ENCODE peak calls at places on chromosomes 16 and 17, in eight cellular contexts. B is fibroblast of lung, E is PC-3, I is neural progenitor cell, K is mammary epithelial cell, L is K562, P is GM23338, C is HCT116. O is an unnamed sample. For H3K4me1, the result is how much of the 10 kb centered on the place peaks cover.

GRCh38 chr17:64984181-64984580 is 64.9 kb upstream of the LRRC37A3 start:
- DNase-seq in B (no peak), E (no peak), I (no peak), K (no peak), L (no peak), P (no peak), C (no peak), O (no peak)

GRCh38 chr16:54077412-54077821 is 209.2 kb downstream of the IRX3 start:
- DNase-seq in B (peak), E (peak), I (no peak), K (peak), L (no peak), P (no peak), C (no peak), O (no peak)

GRCh38 chr17:40916366-40916765 is 21.1 kb downstream of the KRT23 start:
- DNase-seq in B (no peak), E (no peak), I (no peak), K (peak), L (no peak), P (no peak), C (no peak), O (peak)

GRCh38 chr17:30717290-30718098 is 107.0 kb downstream of the CRLF3 start:
- DNase-seq in B (no peak), E (no peak), I (no peak), K (no peak), L (no peak), P (no peak), C (no peak), O (no peak)

GRCh38 chr17:8953152-8953885 is 12.2 kb downstream of the PIK3R5 start:
- DNase-seq in B (no peak), E (no peak), I (no peak), K (no peak), L (no peak), P (no peak), C (no peak), O (no peak)

GRCh38 chr16:1830213-1830612 is 3.2 kb downstream of the FAHD1 start:
- DNase-seq in B (peak), E (no peak), I (no peak), K (no peak), L (no peak), P (no peak), C (no peak), O (no peak)

GRCh38 chr16:66278111-66278531 is 88.4 kb upstream of the CDH5 start:
- DNase-seq in B (no peak), E (peak), I (no peak), K (peak), L (no peak), P (no peak), C (no peak), O (peak)

GRCh38 chr17:36527851-36528250 is 6.8 kb downstream of the MYO19 start:
- DNase-seq in B (no peak), E (no peak), I (no peak), K (no peak), L (no peak), P (no peak), C (no peak), O (no peak)

GRCh38 chr17:82528484-82529265 is 9.1 kb downstream of the FOXK2 start:
- DNase-seq in B (peak), E (peak), I (peak), K (peak), L (no peak), P (no peak), C (peak), O (peak)

GRCh38 chr17:17913695-17914332 is 58.4 kb downstream of the TOM1L2 start:
- DNase-seq in B (peak), E (peak), I (peak), K (peak), L (peak), P (no peak), C (peak), O (peak)

GRCh38 chr16:20611350-20611902 is 35.3 kb upstream of the ACSM2B start:
- DNase-seq in B (no peak), E (no peak), I (no peak), K (no peak), L (no peak), P (no peak), C (no peak), O (no peak)

GRCh38 chr17:74147436-74147835 is 56.0 kb upstream of the RPL38 start:
- DNase-seq in B (no peak), E (no peak), I (no peak), K (no peak), L (no peak), P (no peak), C (no peak), O (no peak)

GRCh38 chr17:63335818-63336217 is 110.3 kb downstream of the CYB561 start:
- DNase-seq in B (no peak), E (no peak), I (no peak), K (no peak), L (no peak), P (no peak), C (no peak), O (no peak)

GRCh38 chr16:25073849-25074248 is 37.7 kb upstream of the LCMT1 start:
- DNase-seq in B (no peak), E (no peak), I (no peak), K (no peak), L (no peak), P (no peak), C (no peak), O (no peak)

GRCh38 chr16:50335198-50335958 is 33.4 kb downstream of the BRD7 start:
- DNase-seq in B (peak), E (no peak), I (no peak), K (no peak), L (peak), P (no peak), C (no peak), O (no peak)

GRCh38 chr17:72687941-72688340 is 404.5 kb downstream of the SLC39A11 start:
- DNase-seq in B (no peak), E (no peak), I (no peak), K (peak), L (no peak), P (no peak), C (no peak), O (no peak)

GRCh38 chr16:4651842-4652241 is 27.2 kb downstream of the MGRN1 start:
- DNase-seq in B (no peak), E (no peak), I (no peak), K (no peak), L (no peak), P (no peak), C (no peak), O (no peak)

GRCh38 chr17:9213311-9213655 is 192.0 kb downstream of the NTN1 start:
- DNase-seq in B (no peak), E (no peak), I (no peak), K (no peak), L (no peak), P (no peak), C (no peak), O (no peak)

GRCh38 chr17:44045493-44045892 is 21.0 kb downstream of the LSM12 start:
- DNase-seq in B (no peak), E (no peak), I (no peak), K (no peak), L (no peak), P (no peak), C (no peak), O (no peak)

GRCh38 chr16:6317924-6318323 is 1014.7 kb upstream of the RBFOX1 start:
- DNase-seq in B (no peak), E (no peak), I (peak), K (no peak), L (no peak), P (peak), C (no peak), O (no peak)

GRCh38 chr17:79038545-79039135 is 14.7 kb downstream of the C1QTNF1 start:
- DNase-seq in B (peak), E (peak), I (no peak), K (peak), L (no peak), P (no peak), C (no peak), O (peak)

GRCh38 chr16:20385844-20386832 is 18.4 kb downstream of the PDILT start:
- DNase-seq in B (peak), E (peak), I (peak), K (peak), L (peak), P (peak), C (peak), O (no peak)

DNA sequence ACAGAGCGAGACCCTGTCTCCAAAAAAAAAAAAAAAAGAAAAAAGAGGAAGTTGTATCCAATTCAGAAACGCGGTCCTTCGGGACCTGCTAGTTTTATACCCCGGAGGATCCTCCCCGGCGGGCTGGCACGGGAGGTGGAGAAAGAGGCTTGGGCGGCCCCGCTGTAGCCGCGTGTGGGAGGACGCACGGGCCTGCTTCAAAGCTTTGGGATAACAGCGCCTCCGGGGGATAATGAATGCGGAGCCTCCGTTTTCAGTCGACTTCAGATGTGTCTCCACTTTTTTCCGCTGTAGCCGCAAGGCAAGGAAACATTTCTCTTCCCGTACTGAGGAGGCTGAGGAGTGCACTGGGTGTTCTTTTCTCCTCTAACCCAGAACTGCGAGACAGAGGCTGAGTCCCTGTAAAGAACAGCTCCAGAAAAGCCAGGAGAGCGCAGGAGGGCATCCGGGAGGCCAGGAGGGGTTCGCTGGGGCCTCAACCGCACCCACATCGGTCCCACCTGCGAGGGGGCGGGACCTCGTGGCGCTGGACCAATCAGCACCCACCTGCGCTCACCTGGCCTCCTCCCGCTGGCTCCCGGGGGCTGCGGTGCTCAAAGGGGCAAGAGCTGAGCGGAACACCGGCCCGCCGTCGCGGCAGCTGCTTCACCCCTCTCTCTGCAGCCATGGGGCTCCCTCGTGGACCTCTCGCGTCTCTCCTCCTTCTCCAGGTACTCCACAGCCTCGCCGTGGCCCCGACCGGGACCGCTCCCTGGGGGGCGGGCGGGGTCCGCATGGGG is at the start of gene CDH3:
- DNase-seq in B (no peak), E (peak), I (peak), K (peak), L (no peak), P (peak), C (peak), O (peak)
- TF ChIP-seq EZH2 in B (no peak), E (no peak), I (peak), K (no peak), L (no peak), P (no peak), C (no peak), O (no peak)

DNA sequence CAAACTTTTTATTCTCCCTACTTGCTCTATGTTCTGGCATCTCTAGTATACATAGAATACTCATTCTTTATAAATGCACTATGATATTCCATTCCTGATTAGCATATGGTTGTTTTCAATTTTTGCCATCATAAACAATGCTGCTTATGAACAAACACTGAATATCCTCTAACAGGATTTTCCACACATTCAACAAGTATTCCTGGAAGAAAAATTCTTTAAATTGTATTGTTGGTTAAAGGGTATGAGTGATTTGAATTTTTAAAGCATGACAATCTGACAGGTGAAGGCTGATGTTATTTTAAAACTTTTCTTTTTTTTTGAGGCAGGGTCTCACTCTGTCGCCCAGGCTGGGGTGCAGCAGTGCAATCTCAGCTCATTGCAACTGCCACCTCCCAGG is 11.5 kb downstream of the APPBP2 start:
- DNase-seq in B (no peak), E (no peak), I (no peak), K (no peak), L (no peak), P (no peak), C (no peak), O (no peak)
- H3K4me1 ChIP-seq in B (under half), E (under half), I (under half), K (under half), L (under half), P (under half), C (under half), O (under half)

DNA sequence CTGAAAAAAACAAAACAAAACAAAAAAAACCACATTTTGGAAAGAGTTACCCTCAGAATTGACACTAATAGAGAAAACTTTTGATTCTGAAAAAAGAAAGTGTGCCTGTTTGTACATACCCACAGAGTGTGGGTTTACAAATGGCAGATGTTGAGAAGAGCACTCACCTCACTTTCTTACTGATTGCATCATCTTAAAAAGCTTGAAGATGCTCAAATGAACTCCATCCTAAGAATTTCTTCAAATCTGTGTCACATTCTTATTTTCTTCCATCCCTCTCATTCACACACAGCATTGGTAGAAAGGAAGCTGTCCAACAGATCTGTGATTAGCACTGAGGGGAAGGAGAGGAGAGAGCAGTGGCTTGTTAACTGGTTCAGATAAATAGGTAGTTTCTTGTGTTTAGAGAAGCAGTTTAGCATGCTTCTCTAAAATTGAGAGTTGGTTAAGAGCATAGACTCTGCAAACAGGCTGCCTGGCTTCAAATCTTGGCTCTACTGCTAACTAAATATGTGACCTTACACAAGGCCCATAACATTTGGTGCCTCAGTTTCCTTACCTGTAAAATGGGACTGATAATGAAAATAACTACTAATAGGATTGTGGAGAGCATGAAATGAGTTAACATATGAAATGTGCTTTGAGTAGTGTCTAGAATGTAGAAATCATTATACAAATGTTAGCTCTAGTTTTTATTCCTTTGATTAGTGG is 6.9 kb downstream of the GNAO1 start:
- DNase-seq in B (no peak), E (no peak), I (no peak), K (no peak), L (no peak), P (no peak), C (no peak), O (no peak)
- H3K27ac ChIP-seq in B (no peak), E (no peak), I (no peak), K (no peak), L (no peak), P (peak), C (no peak), O (no peak)

GRCh38 chr17:68602267-68602644 is 1.1 kb upstream of the FAM20A start:
- DNase-seq in B (no peak), E (no peak), I (no peak), K (no peak), L (no peak), P (no peak), C (no peak), O (peak)

GRCh38 chr17:68601565-68602266 is 549 bp upstream of the FAM20A start:
- DNase-seq in B (no peak), E (no peak), I (no peak), K (no peak), L (no peak), P (no peak), C (no peak), O (no peak)

GRCh38 chr17:68599873-68600122 is 1.4 kb downstream of the FAM20A start:
- DNase-seq in B (no peak), E (no peak), I (no peak), K (no peak), L (no peak), P (no peak), C (no peak), O (no peak)

GRCh38 chr17:68600123-68600880 is 865 bp downstream of the FAM20A start:
- DNase-seq in B (no peak), E (no peak), I (peak), K (peak), L (no peak), P (peak), C (no peak), O (no peak)

GRCh38 chr17:68600881-68601564 is at the start of gene FAM20A:
- DNase-seq in B (no peak), E (no peak), I (peak), K (no peak), L (no peak), P (peak), C (no peak), O (no peak)
- TF ChIP-seq EZH2 in B (peak), E (no peak), I (no peak), K (no peak), L (no peak), P (no peak), C (no peak), O (peak)

GRCh38 chr16:56953006-56953405 is 8.7 kb upstream of the CETP start:
- DNase-seq in B (no peak), E (no peak), I (no peak), K (no peak), L (no peak), P (no peak), C (no peak), O (no peak)
- H3K4me1 ChIP-seq in B (under half), E (under half), I (under half), K (under half), L (under half), P (under half), C (under half), O (under half)

GRCh38 chr17:20926532-20926931 is 116.3 kb downstream of the USP22 start:
- DNase-seq in B (peak), E (peak), I (no peak), K (no peak), L (no peak), P (no peak), C (no peak), O (no peak)

GRCh38 chr17:20924306-20924705 is 118.5 kb downstream of the USP22 start:
- DNase-seq in B (no peak), E (no peak), I (no peak), K (no peak), L (no peak), P (no peak), C (no peak), O (no peak)

GRCh38 chr17:20925954-20926353 is 116.9 kb downstream of the USP22 start:
- DNase-seq in B (no peak), E (no peak), I (no peak), K (no peak), L (no peak), P (no peak), C (no peak), O (no peak)

GRCh38 chr17:20927586-20927985 is 115.2 kb downstream of the USP22 start:
- DNase-seq in B (no peak), E (no peak), I (no peak), K (no peak), L (no peak), P (no peak), C (no peak), O (no peak)

DNA sequence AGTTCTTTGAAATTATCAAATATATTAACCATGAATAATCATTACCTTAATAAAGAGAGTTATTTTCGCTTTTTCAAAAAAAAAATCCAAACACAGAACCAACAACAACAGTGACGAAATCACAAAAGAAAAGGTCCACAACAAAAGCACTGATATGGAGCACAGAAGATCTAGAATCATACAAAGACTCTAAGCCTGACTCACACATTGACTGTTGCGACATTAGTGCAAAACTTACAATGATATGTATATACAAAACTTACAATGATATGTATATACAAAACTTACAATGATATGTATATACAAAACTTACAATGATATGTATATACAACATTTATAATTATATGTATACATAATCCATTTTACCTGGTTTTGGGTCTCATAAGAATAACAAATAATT is 117.7 kb downstream of the USP22 start:
- DNase-seq in B (peak), E (peak), I (no peak), K (peak), L (no peak), P (no peak), C (no peak), O (no peak)
- H3K27ac ChIP-seq in B (no peak), E (no peak), I (no peak), K (no peak), L (no peak), P (no peak), C (no peak), O (no peak)

DNA sequence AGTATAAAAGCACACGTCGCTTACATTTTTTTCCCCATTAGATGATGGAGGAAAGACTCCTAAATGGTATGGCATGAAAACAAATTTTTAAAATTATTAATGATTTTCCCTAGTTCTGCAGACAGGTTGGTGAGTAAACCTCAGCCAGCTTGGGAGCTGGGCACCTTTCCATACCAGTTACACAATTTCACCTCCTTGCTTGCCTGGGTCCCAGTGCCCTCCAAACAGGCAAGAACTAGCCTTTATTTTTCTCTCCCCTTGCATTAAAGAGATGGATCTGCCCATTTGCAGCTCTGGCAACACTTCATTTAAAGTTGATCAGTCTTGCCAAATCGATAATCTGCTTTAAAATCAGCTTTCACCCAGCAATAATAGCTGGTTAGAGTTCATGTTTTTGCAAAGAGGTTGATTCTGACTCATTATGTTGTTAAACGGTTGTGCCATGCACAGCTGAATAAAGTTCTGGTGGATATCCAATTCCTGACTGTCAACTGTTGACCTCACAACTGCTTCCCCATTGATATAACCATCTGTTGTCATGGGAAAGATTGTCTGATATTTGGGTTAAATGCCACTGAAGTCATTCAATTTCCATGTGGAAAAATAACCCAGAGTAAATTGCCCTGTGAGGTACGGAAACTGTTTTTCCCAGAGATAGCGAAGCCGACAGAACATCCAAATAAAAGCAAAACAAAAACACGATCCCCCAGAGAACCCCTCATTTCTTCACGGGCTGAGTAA is 1.3 kb downstream of the C17orf58 start:
- DNase-seq in B (peak), E (peak), I (no peak), K (peak), L (no peak), P (no peak), C (no peak), O (no peak)
- TF ChIP-seq EZH2 in B (no peak), E (no peak), I (no peak), K (no peak), L (no peak), P (no peak), C (no peak), O (no peak)

DNA sequence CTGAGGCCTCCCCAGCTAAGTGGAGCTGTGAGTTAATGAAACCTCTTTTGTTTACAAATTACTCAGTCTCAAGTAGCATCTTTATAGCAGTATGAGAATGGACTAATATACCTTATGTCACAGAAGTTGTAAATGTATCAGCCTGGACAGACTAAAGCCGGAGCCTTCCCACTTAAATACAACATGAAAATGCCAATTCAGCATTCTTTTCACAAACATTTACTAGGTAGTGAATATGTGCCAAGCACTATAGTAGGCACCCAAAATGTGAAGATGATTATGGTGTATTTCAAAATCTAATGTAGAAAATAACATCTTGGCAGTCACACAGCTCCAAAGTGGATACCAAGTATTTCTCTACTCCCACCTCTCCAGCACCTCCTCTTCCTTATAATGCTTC is 693.0 kb downstream of the KCNJ2 start:
- DNase-seq in B (no peak), E (no peak), I (no peak), K (no peak), L (no peak), P (no peak), C (no peak), O (no peak)
- H3K4me1 ChIP-seq in B (under half), E (under half), I (under half), K (under half), L (under half), P (under half), C (under half), O (under half)